ENCODE peak calls at places on chromosome 9, in seven cellular contexts. V is fibroblast of mammary gland, L is dorsolateral prefrontal cortex, C is gastrocnemius medialis, M is MCF 10A, A is HFFc6, K is PC-9. B is an unnamed sample.

GRCh38 chr9:135286961-135287360 is 192.6 kb upstream of the PPP1R26 start:
- DNase-seq in K (no peak), C (no peak), L (no peak), A (no peak), V (no peak), M (no peak), B (no peak)

GRCh38 chr9:131635285-131635684 is 90.0 kb downstream of the PRRT1B start:
- DNase-seq in A (peak; percentile 94), C (peak; percentile 75), M (peak; percentile 97), L (no peak), V (peak; percentile 98), K (peak; percentile 89), B (peak; percentile 95)

GRCh38 chr9:103902263-103902662 is 191.8 kb upstream of the SMC2 start:
- DNase-seq in K (no peak), A (no peak), M (no peak), C (no peak), V (no peak), L (no peak), B (no peak)

GRCh38 chr9:137784046-137784445 is 93.5 kb upstream of the CACNA1B start:
- DNase-seq in C (no peak), L (no peak), A (no peak), M (no peak), K (no peak), V (no peak), B (no peak)

GRCh38 chr9:3777137-3777536 is 251.3 kb upstream of the RFX3 start:
- DNase-seq in C (no peak), M (peak; percentile 27), V (no peak), A (no peak), L (no peak), K (no peak), B (no peak)

GRCh38 chr9:126805546-126806262 is 864 bp downstream of the ZBTB43 start:
- DNase-seq in M (peak; percentile 70), V (peak; percentile 89), A (peak; percentile 63), K (peak; percentile 69), L (no peak), C (peak; percentile 98), B (no peak)

GRCh38 chr9:130629443-130630090 is 34.8 kb upstream of the PRDM12 start:
- DNase-seq in L (no peak), K (no peak), V (no peak), A (no peak), M (no peak), C (no peak), B (no peak)

GRCh38 chr9:70995511-70995910 is 125.9 kb downstream of the TRPM3 start:
- DNase-seq in K (no peak), M (no peak), L (no peak), V (no peak), A (peak; percentile 6), C (no peak), B (no peak)

GRCh38 chr9:114894801-114895433 is 35.5 kb downstream of the TNFSF8 start:
- DNase-seq in A (peak; percentile 92), C (no peak), V (peak; percentile 98), K (peak; percentile 25), M (peak; percentile 83), L (no peak), B (peak; percentile 90)

GRCh38 chr9:14271078-14271673 is 42.8 kb downstream of the NFIB start:
- DNase-seq in M (peak; percentile 78), V (peak; percentile 85), A (no peak), C (peak; percentile 34), L (peak; percentile 63), K (no peak), B (no peak)

GRCh38 chr9:99732715-99733114 is 89.0 kb upstream of the NR4A3 start:
- DNase-seq in C (no peak), L (no peak), A (no peak), M (peak; percentile 13), V (peak; percentile 35), K (no peak), B (no peak)

GRCh38 chr9:89528540-89528939 is 30.6 kb upstream of the SEMA4D start:
- DNase-seq in K (peak; percentile 59), L (no peak), C (no peak), A (no peak), V (no peak), M (no peak), B (no peak)

GRCh38 chr9:81423589-81424326 is 265.6 kb downstream of the TLE1 start:
- DNase-seq in K (no peak), C (no peak), M (no peak), V (no peak), A (no peak), L (no peak), B (no peak)

GRCh38 chr9:80191108-80191507 is 619.3 kb downstream of the TLE4 start:
- DNase-seq in C (no peak), M (no peak), V (no peak), K (no peak), A (no peak), L (no peak), B (no peak)

GRCh38 chr9:85208666-85209065 is 533.1 kb downstream of the AGTPBP1 start:
- DNase-seq in M (no peak), C (no peak), K (no peak), A (no peak), L (no peak), V (no peak), B (no peak)

GRCh38 chr9:109967651-109968331 is 187.8 kb downstream of the PALM2AKAP2 start:
- DNase-seq in V (no peak), M (no peak), L (no peak), C (no peak), K (no peak), A (no peak), B (no peak)

GRCh38 chr9:26012797-26013594 is 334.8 kb upstream of the TUSC1 start:
- DNase-seq in V (peak; percentile 15), L (no peak), M (peak; percentile 22), C (no peak), A (peak; percentile 59), K (no peak), B (no peak)

GRCh38 chr9:99579964-99580363 is 241.7 kb upstream of the NR4A3 start:
- DNase-seq in L (no peak), A (no peak), C (no peak), K (no peak), M (no peak), V (no peak), B (no peak)

DNA sequence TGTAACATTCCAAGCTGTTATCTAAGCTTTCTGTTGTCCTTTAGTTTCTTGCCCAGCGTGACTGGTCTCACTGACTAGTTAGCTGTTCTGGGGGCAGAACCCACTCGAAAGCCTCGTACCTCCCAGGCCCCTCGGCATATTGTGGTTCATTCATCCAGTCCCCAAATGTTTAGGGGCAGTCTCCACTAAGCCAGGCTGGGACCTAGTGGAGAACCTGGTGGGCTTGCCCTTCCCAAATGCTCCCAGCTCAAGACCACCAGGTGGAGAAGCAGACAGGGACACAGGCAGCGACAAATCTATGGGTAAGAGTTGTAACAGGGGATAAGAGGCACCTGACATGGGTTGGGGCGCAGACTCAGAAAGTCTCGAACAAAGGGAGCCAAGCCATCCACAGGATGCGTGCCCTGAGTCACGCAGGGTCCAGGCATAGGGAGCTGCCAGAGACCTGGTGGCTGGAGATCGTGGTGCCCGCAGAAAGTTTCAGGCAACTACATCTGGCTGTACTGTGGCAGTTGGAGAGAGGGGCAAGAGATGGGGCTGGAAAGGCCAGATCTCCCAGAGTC is 851 bp upstream of the EEIG1 start:
- DNase-seq in L (no peak), V (no peak), M (no peak), A (no peak), K (no peak), C (no peak), B (no peak)
- TF ChIP-seq CTCF in L (no peak), V (no peak), M (no peak), A (no peak), K (no peak), C (no peak), B (no peak)

GRCh38 chr9:136664799-136665082 is 2.0 kb downstream of the EGFL7 start:
- DNase-seq in A (no peak), C (no peak), K (no peak), M (no peak), L (no peak), V (no peak), B (no peak)

GRCh38 chr9:136664000-136664798 is 1.5 kb downstream of the EGFL7 start:
- DNase-seq in K (no peak), V (no peak), C (no peak), A (no peak), M (no peak), L (no peak), B (no peak)

GRCh38 chr9:136665704-136666363 is 3.1 kb downstream of the EGFL7 start:
- DNase-seq in V (no peak), K (peak; percentile 48), C (no peak), M (no peak), A (no peak), L (no peak), B (no peak)

GRCh38 chr9:136666364-136667216 is 3.9 kb downstream of the EGFL7 start:
- DNase-seq in A (no peak), K (no peak), V (no peak), L (no peak), M (no peak), C (no peak), B (no peak)

GRCh38 chr9:136665111-136665703 is 2.5 kb downstream of the EGFL7 start:
- DNase-seq in M (no peak), K (peak; percentile 49), A (no peak), V (no peak), C (no peak), L (no peak), B (no peak)
- TF ChIP-seq CTCF in M (no peak), K (no peak), A (peak; percentile 40), V (no peak), C (peak; percentile 35), L (no peak), B (peak; percentile 31)

GRCh38 chr9:123355761-123356520 is at the start of gene CRB2:
- DNase-seq in K (no peak), V (no peak), C (no peak), M (no peak), L (peak; percentile 57), A (no peak), B (no peak)
- TF ChIP-seq CTCF in K (no peak), V (no peak), C (no peak), M (no peak), L (peak; percentile 42), A (no peak), B (no peak)

GRCh38 chr9:6644346-6645152 is 980 bp downstream of the GLDC start:
- DNase-seq in V (no peak), K (no peak), C (no peak), A (no peak), M (no peak), L (no peak), B (no peak)

GRCh38 chr9:6641961-6642360 is 3.6 kb downstream of the GLDC start:
- DNase-seq in C (no peak), L (no peak), V (no peak), A (no peak), K (no peak), M (peak; percentile 59), B (no peak)

GRCh38 chr9:6646028-6646636 is 603 bp upstream of the GLDC start:
- DNase-seq in L (no peak), C (no peak), K (no peak), V (no peak), M (no peak), A (no peak), B (no peak)

GRCh38 chr9:6641561-6641960 is 4.0 kb downstream of the GLDC start:
- DNase-seq in C (no peak), V (no peak), L (no peak), K (no peak), A (peak; percentile 38), M (no peak), B (no peak)

GRCh38 chr9:6645153-6646027 is at the start of gene GLDC:
- DNase-seq in M (peak; percentile 83), A (no peak), K (peak; percentile 48), C (peak; percentile 41), V (no peak), L (no peak), B (no peak)
- TF ChIP-seq CTCF in M (no peak), A (no peak), K (no peak), C (no peak), V (no peak), L (no peak), B (no peak)

B was measured in BJ.